ENCODE peak calls at places on chromosomes 2 and 18, in six cellular contexts. One of them, this sample, is unnamed.

GRCh38 chr2:221731432-221731831 is 159.3 kb upstream of the EPHA4 start:
- DNase-seq in GM23338: no peak
- DNase-seq in stomach: no peak
- DNase-seq in transverse colon: no peak
- DNase-seq in breast epithelium: no peak
- DNase-seq in HepG2: peak; percentile 7
- DNase-seq in this sample: no peak

GRCh38 chr18:57776354-57776753 is 26.8 kb downstream of the ATP8B1 start:
- DNase-seq in transverse colon: no peak
- DNase-seq in GM23338: no peak
- DNase-seq in stomach: no peak
- DNase-seq in HepG2: no peak
- DNase-seq in breast epithelium: no peak
- DNase-seq in this sample: no peak

GRCh38 chr2:177143444-177143843 is 69.2 kb upstream of the HNRNPA3 start:
- DNase-seq in HepG2: no peak
- DNase-seq in stomach: no peak
- DNase-seq in breast epithelium: no peak
- DNase-seq in transverse colon: no peak
- DNase-seq in GM23338: peak; percentile 61
- DNase-seq in this sample: peak; percentile 82

GRCh38 chr2:57443985-57444501 is 602.6 kb upstream of the VRK2 start:
- DNase-seq in breast epithelium: no peak
- DNase-seq in transverse colon: no peak
- DNase-seq in stomach: no peak
- DNase-seq in GM23338: no peak
- DNase-seq in HepG2: no peak
- DNase-seq in this sample: no peak

GRCh38 chr18:6561029-6561861 is 146.5 kb upstream of the L3MBTL4 start:
- DNase-seq in GM23338: no peak
- DNase-seq in transverse colon: peak; percentile 39
- DNase-seq in stomach: peak; percentile 39
- DNase-seq in breast epithelium: no peak
- DNase-seq in HepG2: no peak
- DNase-seq in this sample: peak; percentile 75

GRCh38 chr2:8248623-8248957 is 433.3 kb upstream of the ID2 start:
- DNase-seq in HepG2: no peak
- DNase-seq in stomach: no peak
- DNase-seq in GM23338: no peak
- DNase-seq in transverse colon: no peak
- DNase-seq in breast epithelium: no peak
- DNase-seq in this sample: no peak

GRCh38 chr18:3995476-3996102 is 459.5 kb downstream of the DLGAP1 start:
- DNase-seq in stomach: peak; percentile 64
- DNase-seq in breast epithelium: no peak
- DNase-seq in transverse colon: peak; percentile 56
- DNase-seq in GM23338: peak; percentile 92
- DNase-seq in HepG2: peak; percentile 56
- DNase-seq in this sample: no peak

GRCh38 chr2:116754371-116755101 is 1060.0 kb upstream of the DDX18 start:
- DNase-seq in stomach: no peak
- DNase-seq in HepG2: no peak
- DNase-seq in GM23338: peak; percentile 49
- DNase-seq in transverse colon: no peak
- DNase-seq in breast epithelium: no peak
- DNase-seq in this sample: no peak

GRCh38 chr2:8615252-8616083 is 66.4 kb upstream of the ID2 start:
- DNase-seq in HepG2: no peak
- DNase-seq in GM23338: no peak
- DNase-seq in stomach: no peak
- DNase-seq in transverse colon: no peak
- DNase-seq in breast epithelium: no peak
- DNase-seq in this sample: no peak

GRCh38 chr18:79479114-79479760 is 83.5 kb downstream of the NFATC1 start:
- DNase-seq in HepG2: no peak
- DNase-seq in transverse colon: no peak
- DNase-seq in GM23338: no peak
- DNase-seq in stomach: no peak
- DNase-seq in breast epithelium: no peak
- DNase-seq in this sample: peak; percentile 17

GRCh38 chr2:219736196-219736595 is 108.8 kb downstream of the SLC4A3 start:
- DNase-seq in HepG2: peak; percentile 51
- DNase-seq in stomach: no peak
- DNase-seq in transverse colon: no peak
- DNase-seq in GM23338: peak; percentile 87
- DNase-seq in breast epithelium: no peak
- DNase-seq in this sample: no peak

GRCh38 chr2:55460562-55460961 is 40.9 kb upstream of the CCDC88A start:
- DNase-seq in stomach: no peak
- DNase-seq in HepG2: peak; percentile 27
- DNase-seq in GM23338: no peak
- DNase-seq in breast epithelium: no peak
- DNase-seq in transverse colon: no peak
- DNase-seq in this sample: no peak

GRCh38 chr2:134508396-134508795 is 210.4 kb downstream of the TMEM163 start:
- DNase-seq in stomach: no peak
- DNase-seq in transverse colon: no peak
- DNase-seq in breast epithelium: no peak
- DNase-seq in HepG2: no peak
- DNase-seq in GM23338: no peak
- DNase-seq in this sample: no peak

GRCh38 chr2:77512521-77512920 is 9.7 kb downstream of the LRRTM4 start:
- DNase-seq in breast epithelium: no peak
- DNase-seq in GM23338: no peak
- DNase-seq in HepG2: no peak
- DNase-seq in transverse colon: no peak
- DNase-seq in stomach: no peak
- DNase-seq in this sample: no peak

GRCh38 chr2:120722603-120723421 is 12.9 kb upstream of the GLI2 start:
- DNase-seq in breast epithelium: no peak
- DNase-seq in GM23338: no peak
- DNase-seq in HepG2: peak; percentile 6
- DNase-seq in transverse colon: no peak
- DNase-seq in stomach: peak; percentile 14
- DNase-seq in this sample: no peak

GRCh38 chr2:236908456-236909388 is 177.0 kb upstream of the COPS8 start:
- DNase-seq in transverse colon: no peak
- DNase-seq in HepG2: no peak
- DNase-seq in breast epithelium: no peak
- DNase-seq in stomach: no peak
- DNase-seq in GM23338: no peak
- DNase-seq in this sample: no peak

DNA sequence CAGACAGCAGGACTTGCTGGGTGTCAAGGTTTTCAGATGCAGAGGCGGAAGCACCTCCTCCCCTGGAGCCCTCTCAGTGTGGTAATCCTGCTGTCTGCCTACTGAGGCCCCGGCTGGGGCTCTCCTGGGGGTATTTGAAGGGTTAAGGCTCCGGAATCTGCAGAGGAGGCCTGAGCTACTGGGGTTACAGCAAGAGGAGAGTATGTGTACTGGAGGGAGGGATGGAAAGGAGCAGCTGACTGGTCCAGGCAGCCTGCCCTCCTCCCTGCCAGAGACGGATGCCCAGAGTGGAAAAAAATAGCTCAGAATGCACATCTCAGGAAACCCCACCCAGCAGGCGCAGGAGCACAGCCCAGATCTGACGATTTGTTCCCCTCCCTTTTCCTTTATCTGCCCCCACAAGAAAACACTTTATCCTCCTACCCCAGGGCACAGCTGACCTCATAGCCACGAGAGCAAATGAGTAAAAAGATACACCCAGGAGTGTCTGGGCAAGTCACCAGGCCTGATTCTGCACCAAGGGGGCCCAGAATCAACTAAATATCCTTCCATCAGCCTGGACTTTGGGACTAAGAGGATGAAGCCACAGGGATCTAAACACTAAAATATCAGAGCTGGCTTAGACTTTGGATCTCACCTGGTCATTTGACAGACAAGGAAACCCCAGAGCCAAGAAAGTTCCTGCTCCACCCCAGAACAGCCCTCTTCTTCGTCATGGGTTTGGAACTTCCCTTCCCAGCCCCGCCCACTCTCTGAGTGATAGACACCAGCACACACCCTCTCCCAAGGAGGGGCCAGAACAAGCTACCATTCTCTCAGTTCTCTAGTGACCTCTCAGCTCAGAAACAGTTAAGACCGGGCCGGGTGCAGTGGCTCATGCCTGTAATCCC is 5.5 kb downstream of the TMBIM1 start:
- DNase-seq in GM23338: peak; percentile 95
- DNase-seq in stomach: peak; percentile 93
- DNase-seq in transverse colon: peak; percentile 96
- DNase-seq in HepG2: peak; percentile 96
- DNase-seq in breast epithelium: peak; percentile 77
- DNase-seq in this sample: peak; percentile 97
- H3K4me1 ChIP-seq in GM23338: peaks cover 10% of the 10 kb centered on the region
- H3K4me1 ChIP-seq in stomach: peaks cover 93% of the 10 kb centered on the region
- H3K4me1 ChIP-seq in transverse colon: peaks cover 98% of the 10 kb centered on the region
- H3K4me1 ChIP-seq in HepG2: peaks cover 76% of the 10 kb centered on the region
- H3K4me1 ChIP-seq in breast epithelium: peaks cover 15% of the 10 kb centered on the region
- H3K4me1 ChIP-seq in this sample: peaks cover 97% of the 10 kb centered on the region

GRCh38 chr18:35076126-35076525 is 34.9 kb downstream of the MAPRE2 start:
- DNase-seq in breast epithelium: no peak
- DNase-seq in transverse colon: no peak
- DNase-seq in GM23338: no peak
- DNase-seq in HepG2: no peak
- DNase-seq in stomach: no peak
- DNase-seq in this sample: no peak

GRCh38 chr18:35080058-35080457 is 38.8 kb downstream of the MAPRE2 start:
- DNase-seq in transverse colon: no peak
- DNase-seq in stomach: no peak
- DNase-seq in GM23338: no peak
- DNase-seq in breast epithelium: no peak
- DNase-seq in HepG2: no peak
- DNase-seq in this sample: no peak

GRCh38 chr18:35075132-35075531 is 33.9 kb downstream of the MAPRE2 start:
- DNase-seq in breast epithelium: no peak
- DNase-seq in transverse colon: no peak
- DNase-seq in HepG2: no peak
- DNase-seq in GM23338: no peak
- DNase-seq in stomach: no peak
- DNase-seq in this sample: no peak

GRCh38 chr18:35076556-35076955 is 35.3 kb downstream of the MAPRE2 start:
- DNase-seq in breast epithelium: no peak
- DNase-seq in transverse colon: no peak
- DNase-seq in HepG2: no peak
- DNase-seq in stomach: no peak
- DNase-seq in GM23338: no peak
- DNase-seq in this sample: no peak

DNA sequence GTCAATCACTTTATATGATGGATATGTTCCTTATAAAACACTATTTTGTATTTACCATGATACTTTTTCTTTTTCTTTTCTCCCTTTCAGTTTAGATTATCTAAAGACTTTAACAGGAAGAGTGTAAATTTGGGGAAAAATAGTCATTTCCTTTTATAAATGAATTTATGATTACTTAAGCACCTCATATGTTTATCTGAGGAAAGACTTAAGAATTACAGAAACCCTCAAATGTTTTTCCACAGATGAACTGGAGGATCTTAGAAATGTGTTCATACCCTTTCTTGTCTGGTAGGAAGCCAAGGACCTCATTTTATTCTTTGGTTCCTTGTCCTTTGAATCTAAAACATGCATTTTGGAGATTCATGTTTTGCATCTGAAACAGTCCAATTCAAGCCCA is 36.7 kb downstream of the MAPRE2 start:
- DNase-seq in stomach: no peak
- DNase-seq in HepG2: no peak
- DNase-seq in breast epithelium: no peak
- DNase-seq in transverse colon: no peak
- DNase-seq in GM23338: no peak
- DNase-seq in this sample: no peak
- H3K27me3 ChIP-seq in stomach: no peaks in the 10 kb centered on the region
- H3K27me3 ChIP-seq in HepG2: no peaks in the 10 kb centered on the region
- H3K27me3 ChIP-seq in breast epithelium: no peaks in the 10 kb centered on the region
- H3K27me3 ChIP-seq in transverse colon: no peaks in the 10 kb centered on the region
- H3K27me3 ChIP-seq in GM23338: no peaks in the 10 kb centered on the region
- H3K27me3 ChIP-seq in this sample: no peaks in the 10 kb centered on the region

GRCh38 chr18:75063196-75063595 is 145.7 kb downstream of the PTGR3 start:
- DNase-seq in breast epithelium: no peak
- DNase-seq in transverse colon: no peak
- DNase-seq in HepG2: no peak
- DNase-seq in stomach: no peak
- DNase-seq in GM23338: no peak
- DNase-seq in this sample: no peak

GRCh38 chr18:75062297-75062886 is 146.5 kb downstream of the PTGR3 start:
- DNase-seq in breast epithelium: no peak
- DNase-seq in GM23338: no peak
- DNase-seq in transverse colon: no peak
- DNase-seq in stomach: no peak
- DNase-seq in HepG2: no peak
- DNase-seq in this sample: no peak

GRCh38 chr18:75063615-75064512 is 145.1 kb downstream of the PTGR3 start:
- DNase-seq in GM23338: no peak
- DNase-seq in stomach: no peak
- DNase-seq in breast epithelium: no peak
- DNase-seq in HepG2: no peak
- DNase-seq in transverse colon: no peak
- DNase-seq in this sample: no peak

GRCh38 chr18:75057169-75057789 is 151.7 kb downstream of the PTGR3 start:
- DNase-seq in stomach: no peak
- DNase-seq in transverse colon: no peak
- DNase-seq in breast epithelium: no peak
- DNase-seq in GM23338: no peak
- DNase-seq in HepG2: no peak
- DNase-seq in this sample: no peak

GRCh38 chr18:75060185-75060584 is 148.8 kb downstream of the PTGR3 start:
- DNase-seq in stomach: no peak
- DNase-seq in HepG2: no peak
- DNase-seq in transverse colon: no peak
- DNase-seq in GM23338: no peak
- DNase-seq in breast epithelium: no peak
- DNase-seq in this sample: no peak
- TF ChIP-seq POLR2AphosphoS5 in stomach: no peak
- TF ChIP-seq POLR2AphosphoS5 in HepG2: no peak
- TF ChIP-seq POLR2AphosphoS5 in transverse colon: no peak
- TF ChIP-seq POLR2AphosphoS5 in GM23338: no peak
- TF ChIP-seq POLR2AphosphoS5 in breast epithelium: no peak
- TF ChIP-seq POLR2AphosphoS5 in this sample: no peak

GRCh38 chr2:27081984-27082772 is 3.8 kb downstream of the EMILIN1 start:
- DNase-seq in stomach: no peak
- DNase-seq in transverse colon: no peak
- DNase-seq in breast epithelium: no peak
- DNase-seq in GM23338: no peak
- DNase-seq in HepG2: no peak
- DNase-seq in this sample: no peak

GRCh38 chr2:27085062-27085669 is 1.4 kb upstream of the KHK start:
- DNase-seq in GM23338: no peak
- DNase-seq in stomach: no peak
- DNase-seq in transverse colon: no peak
- DNase-seq in breast epithelium: no peak
- DNase-seq in HepG2: no peak
- DNase-seq in this sample: no peak

GRCh38 chr2:27083410-27084296 is 2.9 kb upstream of the KHK start:
- DNase-seq in HepG2: peak; percentile 51
- DNase-seq in transverse colon: no peak
- DNase-seq in breast epithelium: no peak
- DNase-seq in stomach: no peak
- DNase-seq in GM23338: no peak
- DNase-seq in this sample: no peak

GRCh38 chr2:27084297-27085061 is 2.1 kb upstream of the KHK start:
- DNase-seq in breast epithelium: no peak
- DNase-seq in stomach: no peak
- DNase-seq in transverse colon: no peak
- DNase-seq in GM23338: no peak
- DNase-seq in HepG2: no peak
- DNase-seq in this sample: no peak

GRCh38 chr2:27082773-27083409 is 3.7 kb upstream of the KHK start:
- DNase-seq in GM23338: no peak
- DNase-seq in breast epithelium: no peak
- DNase-seq in transverse colon: no peak
- DNase-seq in stomach: no peak
- DNase-seq in HepG2: no peak
- DNase-seq in this sample: no peak
- H3K4me1 ChIP-seq in GM23338: peaks cover 15% of the 10 kb centered on the region
- H3K4me1 ChIP-seq in breast epithelium: no peaks in the 10 kb centered on the region
- H3K4me1 ChIP-seq in transverse colon: peaks cover 60% of the 10 kb centered on the region
- H3K4me1 ChIP-seq in stomach: peaks cover 65% of the 10 kb centered on the region
- H3K4me1 ChIP-seq in HepG2: peaks cover 76% of the 10 kb centered on the region
- H3K4me1 ChIP-seq in this sample: no peaks in the 10 kb centered on the region

This sample was measured in sigmoid colon.